ENCODE peak calls at places on chromosome 10, in five cellular contexts. N is GM13977, O is A549, K is pancreas, I is left lung. W is an unnamed sample.

GRCh38 chr10:107914450-107915276 is 750.2 kb upstream of the SORCS1 start:
- DNase-seq in O (no peak), I (peak), N (no peak), K (peak), W (no peak)

GRCh38 chr10:96244354-96244753 is 27.0 kb downstream of the BLNK start:
- DNase-seq in K (no peak), N (peak), I (no peak), O (no peak), W (no peak)

GRCh38 chr10:31698169-31698890 is 230.3 kb downstream of the ARHGAP12 start:
- DNase-seq in O (no peak), I (no peak), K (no peak), N (no peak), W (no peak)

GRCh38 chr10:4981722-4982471 is 18.7 kb downstream of the AKR1C1 start:
- DNase-seq in N (peak), K (peak), O (no peak), I (no peak), W (no peak)

GRCh38 chr10:60654813-60655464 is 123.3 kb upstream of the CDK1 start:
- DNase-seq in I (no peak), N (no peak), O (no peak), K (no peak), W (no peak)

GRCh38 chr10:32035038-32035437 is 21.2 kb downstream of the KIF5B start:
- DNase-seq in K (no peak), O (no peak), I (no peak), N (no peak), W (no peak)

GRCh38 chr10:80590585-80591125 is 53.0 kb downstream of the SH2D4B start:
- DNase-seq in N (no peak), O (no peak), K (no peak), I (no peak), W (no peak)

GRCh38 chr10:86349474-86349873 is 17.1 kb downstream of the GRID1 start:
- DNase-seq in K (no peak), I (peak), N (peak), O (peak), W (no peak)

GRCh38 chr10:70302292-70302691 is 18.5 kb upstream of the NPFFR1 start:
- DNase-seq in K (no peak), O (no peak), I (no peak), N (no peak), W (no peak)

GRCh38 chr10:43265799-43266721 is 805 bp downstream of the RASGEF1A start:
- DNase-seq in K (peak), I (peak), N (peak), O (peak), W (peak)

GRCh38 chr10:59175538-59176240 is 754 bp upstream of the PHYHIPL start:
- DNase-seq in N (no peak), I (peak), O (peak), K (peak), W (no peak)

GRCh38 chr10:52775132-52775647 is 2.6 kb upstream of the MBL2 start:
- DNase-seq in I (no peak), K (no peak), N (no peak), O (no peak), W (no peak)

GRCh38 chr10:32501906-32502305 is 56.0 kb downstream of the CCDC7 start:
- DNase-seq in N (no peak), K (no peak), I (no peak), O (no peak), W (no peak)

GRCh38 chr10:43401627-43402026 is 7.4 kb downstream of the HNRNPF start:
- DNase-seq in N (no peak), I (no peak), K (no peak), O (no peak), W (no peak)

GRCh38 chr10:9038146-9038714 is 983.7 kb downstream of the GATA3 start:
- DNase-seq in K (no peak), N (no peak), O (no peak), I (no peak), W (no peak)

GRCh38 chr10:64859911-64860310 is 1338.7 kb downstream of the REEP3 start:
- DNase-seq in K (no peak), N (no peak), I (no peak), O (no peak), W (no peak)

GRCh38 chr10:120580651-120581259 is 123.7 kb downstream of the PLPP4 start:
- DNase-seq in O (no peak), K (no peak), N (no peak), I (no peak), W (no peak)

GRCh38 chr10:451021-451471 is 238.4 kb downstream of the DIP2C start:
- DNase-seq in O (no peak), N (peak), K (no peak), I (no peak), W (no peak)

GRCh38 chr10:114143160-114143559 is 30.8 kb downstream of the CCDC186 start:
- DNase-seq in I (no peak), N (no peak), K (no peak), O (no peak), W (no peak)

GRCh38 chr10:103676851-103677417 is 178.4 kb downstream of the SH3PXD2A start:
- DNase-seq in I (no peak), N (no peak), O (no peak), K (no peak), W (no peak)

GRCh38 chr10:86292462-86293322 is 73.9 kb downstream of the GRID1 start:
- DNase-seq in O (no peak), K (no peak), N (no peak), I (no peak), W (no peak)

GRCh38 chr10:121406823-121407545 is 191.3 kb downstream of the FGFR2 start:
- DNase-seq in N (no peak), O (no peak), I (no peak), K (no peak), W (no peak)

GRCh38 chr10:91598211-91598981 is 34.5 kb downstream of the PPP1R3C start:
- DNase-seq in K (no peak), O (peak), N (no peak), I (no peak), W (no peak)

GRCh38 chr10:112678581-112678980 is 231.6 kb downstream of the VTI1A start:
- DNase-seq in K (no peak), N (no peak), I (no peak), O (no peak), W (no peak)

GRCh38 chr10:11147723-11148122 is 130.1 kb downstream of the CELF2 start:
- DNase-seq in O (no peak), K (no peak), N (no peak), I (no peak), W (no peak)

GRCh38 chr10:64537931-64538330 is 1016.7 kb downstream of the REEP3 start:
- DNase-seq in O (no peak), I (no peak), K (no peak), N (no peak), W (no peak)

GRCh38 chr10:660413-660979 is 29.0 kb downstream of the DIP2C start:
- DNase-seq in N (no peak), O (no peak), I (no peak), K (no peak), W (no peak)

GRCh38 chr10:129761573-129761972 is 202.5 kb downstream of the EBF3 start:
- DNase-seq in N (no peak), K (no peak), O (no peak), I (peak), W (peak)

GRCh38 chr10:95474228-95475002 is 86.8 kb downstream of the SORBS1 start:
- DNase-seq in K (no peak), O (no peak), N (no peak), I (no peak), W (no peak)

GRCh38 chr10:111076682-111077661 is at the start of gene ADRA2A:
- DNase-seq in N (peak), I (peak), O (peak), K (peak), W (no peak)

GRCh38 chr10:97914837-97915211 is 65.2 kb downstream of the GOLGA7B start:
- DNase-seq in N (peak), I (peak), K (peak), O (peak), W (peak)

GRCh38 chr10:4181075-4181474 is 396.1 kb upstream of the KLF6 start:
- DNase-seq in N (no peak), O (no peak), K (no peak), I (no peak), W (no peak)

GRCh38 chr10:56622335-56622973 is 261.4 kb upstream of the ZWINT start:
- DNase-seq in K (no peak), I (no peak), O (no peak), N (peak), W (no peak)

GRCh38 chr10:128457136-128457535 is 330.9 kb upstream of the MKI67 start:
- DNase-seq in N (no peak), I (peak), O (no peak), K (no peak), W (no peak)
- TF ChIP-seq CTCF in N (no peak), I (no peak), O (no peak), K (no peak), W (no peak)

GRCh38 chr10:12376211-12376610 is 26.9 kb downstream of the CAMK1D start:
- DNase-seq in K (no peak), O (no peak), I (no peak), N (no peak), W (no peak)
- TF ChIP-seq CTCF in K (no peak), O (no peak), I (no peak), N (no peak), W (no peak)

DNA sequence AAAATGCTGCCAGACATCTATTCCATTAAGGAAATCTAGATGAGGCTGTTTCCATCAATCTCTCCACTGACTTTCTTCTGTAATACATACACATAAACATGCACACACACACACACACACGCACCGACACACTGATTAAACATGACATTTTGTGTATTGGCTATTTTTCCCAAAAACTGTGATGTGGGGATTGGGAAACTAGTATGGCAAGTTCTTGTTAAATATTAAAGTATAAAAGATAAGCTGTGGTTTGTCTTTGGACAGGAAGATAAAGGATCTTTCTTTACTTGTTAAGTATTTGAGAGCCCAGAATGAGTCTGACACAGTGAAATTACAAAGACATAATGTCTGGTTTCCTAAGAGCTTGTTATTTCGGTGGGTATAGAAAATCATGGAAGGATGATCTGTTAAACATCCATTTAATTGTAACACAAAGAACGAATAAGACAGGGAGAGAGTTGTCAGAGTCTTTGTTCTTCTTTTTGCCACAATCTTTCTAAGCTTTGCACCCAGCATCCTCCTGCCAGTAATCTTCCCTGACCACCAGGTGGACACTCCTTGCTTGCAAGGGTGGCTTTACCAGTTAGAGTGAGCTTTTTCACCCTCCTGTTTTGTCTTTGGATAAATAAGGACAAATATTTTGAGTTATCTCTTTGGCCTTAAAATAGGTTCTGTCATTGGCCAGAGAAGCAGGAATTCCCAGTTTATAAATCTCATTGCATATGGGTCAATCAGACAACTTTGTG is 177.2 kb upstream of the TMEM72 start:
- DNase-seq in N (no peak), O (no peak), K (no peak), I (no peak), W (no peak)
- TF ChIP-seq CTCF in N (no peak), O (no peak), K (peak), I (no peak), W (no peak)

GRCh38 chr10:79491171-79491835 is 21.0 kb upstream of the EIF5AL1 start:
- DNase-seq in N (peak), O (no peak), I (no peak), K (no peak), W (no peak)
- TF ChIP-seq CTCF in N (peak), O (no peak), I (no peak), K (no peak), W (no peak)

DNA sequence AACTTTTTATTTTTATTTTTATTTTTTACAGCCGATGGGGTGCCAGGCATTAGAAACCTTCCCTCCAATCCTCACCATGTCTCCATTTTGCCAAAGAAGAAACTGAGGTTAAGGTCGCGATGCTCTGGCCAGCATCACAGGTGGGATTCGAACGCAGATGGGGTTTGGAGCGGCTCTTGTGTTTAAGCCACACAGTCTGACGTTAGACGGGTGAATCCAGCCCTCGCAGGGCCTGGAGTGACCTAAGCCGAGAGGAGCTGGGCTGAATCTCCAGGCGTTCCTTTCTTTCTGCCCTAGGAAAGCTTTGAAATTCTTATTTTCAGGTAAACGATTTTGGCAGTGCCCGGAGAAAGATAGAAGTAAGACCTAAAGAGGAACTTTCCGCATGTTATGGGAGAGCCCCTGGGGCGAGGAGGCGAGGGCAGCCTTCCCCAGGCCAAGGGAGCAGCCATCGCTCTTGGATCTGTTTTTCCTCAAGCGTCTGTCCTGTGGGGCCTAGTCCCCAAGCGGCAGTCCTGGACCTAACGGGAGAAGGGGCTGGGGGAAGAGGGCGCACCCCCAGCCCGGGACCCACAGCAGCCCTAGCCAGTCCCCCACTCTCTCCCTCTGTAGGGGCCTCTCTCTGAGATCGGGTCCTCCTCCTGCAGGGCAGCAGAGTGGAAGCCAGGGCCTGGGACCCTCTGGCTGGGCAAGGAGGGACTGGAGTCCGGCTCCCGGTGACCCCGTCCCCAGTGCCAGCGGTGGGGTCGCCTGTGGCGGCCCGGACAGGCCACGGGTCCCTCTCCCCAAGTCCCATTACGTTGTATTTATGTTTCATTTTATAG is 8.9 kb upstream of the LBX1 start:
- DNase-seq in O (no peak), K (no peak), N (no peak), I (no peak), W (no peak)
- TF ChIP-seq CTCF in O (no peak), K (no peak), N (no peak), I (no peak), W (no peak)

GRCh38 chr10:89251417-89252224 is at the start of gene LIPA:
- DNase-seq in N (peak), K (peak), O (peak), I (peak), W (peak)
- TF ChIP-seq CTCF in N (no peak), K (no peak), O (no peak), I (no peak), W (no peak)

GRCh38 chr10:82234173-82234572 is 359.2 kb downstream of the NRG3 start:
- DNase-seq in K (no peak), I (no peak), O (no peak), N (no peak), W (no peak)
- TF ChIP-seq CTCF in K (no peak), I (no peak), O (no peak), N (no peak), W (no peak)